ENCODE peak calls at places on chromosome 22, in eight cellular contexts. D, E, S, T, P, R, G and F are unnamed samples.

GRCh38 chr22:40348025-40348658 is 1.8 kb downstream of the ADSL start:
- DNase-seq in D (peak), E (peak), S (peak), T (peak), P (peak), R (no peak), G (no peak), F (peak)

GRCh38 chr22:31337178-31337577 is 9.0 kb downstream of the PATZ1 start:
- DNase-seq in D (no peak), E (no peak), S (peak), T (no peak), P (no peak), R (no peak), G (no peak), F (no peak)

GRCh38 chr22:31852691-31853370 is 91.5 kb upstream of the YWHAH start:
- DNase-seq in D (no peak), E (no peak), S (no peak), T (no peak), P (no peak), R (no peak), G (no peak), F (no peak)

GRCh38 chr22:22046370-22046769 is 63.8 kb upstream of the TOP3B start:
- DNase-seq in D (no peak), E (no peak), S (no peak), T (no peak), P (no peak), R (no peak), G (peak), F (no peak)

GRCh38 chr22:37816543-37817180 is 6.5 kb upstream of the GALR3 start:
- DNase-seq in D (no peak), E (no peak), S (no peak), T (no peak), P (no peak), R (no peak), G (no peak), F (no peak)

GRCh38 chr22:40247976-40248375 is 70.3 kb downstream of the TNRC6B start:
- DNase-seq in D (no peak), E (no peak), S (no peak), T (no peak), P (peak), R (no peak), G (no peak), F (peak)

GRCh38 chr22:44837481-44837880 is 85.1 kb downstream of the ARHGAP8 start:
- DNase-seq in D (no peak), E (peak), S (no peak), T (no peak), P (no peak), R (no peak), G (no peak), F (no peak)

GRCh38 chr22:23913661-23914353 is 19.6 kb downstream of the MIF start:
- DNase-seq in D (peak), E (peak), S (peak), T (peak), P (peak), R (peak), G (peak), F (peak)

GRCh38 chr22:38320605-38321402 is 3.6 kb upstream of the CSNK1E start:
- DNase-seq in D (no peak), E (no peak), S (no peak), T (no peak), P (no peak), R (no peak), G (no peak), F (no peak)

GRCh38 chr22:25159028-25159427 is 40.6 kb upstream of the CRYBB3 start:
- DNase-seq in D (no peak), E (no peak), S (no peak), T (no peak), P (no peak), R (no peak), G (no peak), F (no peak)

GRCh38 chr22:44818727-44819126 is 66.4 kb downstream of the ARHGAP8 start:
- DNase-seq in D (no peak), E (no peak), S (no peak), T (no peak), P (no peak), R (no peak), G (no peak), F (no peak)

GRCh38 chr22:19446603-19447387 is 716 bp downstream of the C22orf39 start:
- DNase-seq in D (peak), E (no peak), S (no peak), T (peak), P (peak), R (no peak), G (no peak), F (peak)

GRCh38 chr22:44870021-44870420 is 117.6 kb downstream of the ARHGAP8 start:
- DNase-seq in D (no peak), E (no peak), S (no peak), T (peak), P (no peak), R (no peak), G (no peak), F (no peak)

GRCh38 chr22:39288135-39288898 is 31.1 kb downstream of the RPL3 start:
- DNase-seq in D (no peak), E (no peak), S (no peak), T (no peak), P (no peak), R (no peak), G (no peak), F (no peak)

GRCh38 chr22:38317995-38318715 is 922 bp upstream of the CSNK1E start:
- DNase-seq in D (peak), E (no peak), S (peak), T (peak), P (peak), R (peak), G (no peak), F (peak)

GRCh38 chr22:36405671-36406070 is 17.9 kb upstream of the MYH9 start:
- DNase-seq in D (no peak), E (no peak), S (peak), T (no peak), P (peak), R (no peak), G (no peak), F (peak)

GRCh38 chr22:20741634-20742581 is 32.0 kb upstream of the SERPIND1 start:
- DNase-seq in D (peak), E (peak), S (no peak), T (peak), P (no peak), R (no peak), G (no peak), F (peak)

GRCh38 chr22:31431950-31432349 is 32.5 kb downstream of the DRG1 start:
- DNase-seq in D (peak), E (no peak), S (no peak), T (no peak), P (no peak), R (no peak), G (no peak), F (no peak)

GRCh38 chr22:30390974-30391691 is 3.9 kb upstream of the RNF215 start:
- DNase-seq in D (peak), E (peak), S (peak), T (peak), P (peak), R (no peak), G (no peak), F (peak)

GRCh38 chr22:32801436-32802290 is at the start of gene TIMP3:
- DNase-seq in D (no peak), E (peak), S (peak), T (peak), P (peak), R (peak), G (peak), F (peak)

GRCh38 chr22:44286673-44287072 is 26.1 kb downstream of the SHISAL1 start:
- DNase-seq in D (no peak), E (no peak), S (no peak), T (no peak), P (no peak), R (no peak), G (no peak), F (no peak)

GRCh38 chr22:40383905-40384304 is 13.5 kb downstream of the SGSM3 start:
- DNase-seq in D (no peak), E (no peak), S (no peak), T (no peak), P (no peak), R (no peak), G (no peak), F (no peak)

GRCh38 chr22:30187726-30188407 is 58.7 kb downstream of the LIF start:
- DNase-seq in D (no peak), E (no peak), S (no peak), T (no peak), P (no peak), R (no peak), G (peak), F (no peak)

GRCh38 chr22:46064236-46064965 is 85.9 kb upstream of the PPARA start:
- DNase-seq in D (no peak), E (peak), S (peak), T (no peak), P (peak), R (peak), G (no peak), F (peak)

GRCh38 chr22:39178206-39179111 is 26.0 kb upstream of the CBX7 start:
- DNase-seq in D (no peak), E (no peak), S (no peak), T (no peak), P (no peak), R (no peak), G (no peak), F (no peak)

GRCh38 chr22:30178180-30179126 is 68.1 kb downstream of the LIF start:
- DNase-seq in D (no peak), E (no peak), S (no peak), T (no peak), P (no peak), R (no peak), G (peak), F (no peak)

GRCh38 chr22:45775062-45775461 is 103.4 kb downstream of the ATXN10 start:
- DNase-seq in D (no peak), E (no peak), S (no peak), T (no peak), P (no peak), R (no peak), G (no peak), F (no peak)

GRCh38 chr22:37973271-37974170 is 10.8 kb downstream of the SOX10 start:
- DNase-seq in D (no peak), E (no peak), S (no peak), T (no peak), P (no peak), R (no peak), G (no peak), F (no peak)

GRCh38 chr22:33811686-33812085 is 108.6 kb downstream of the LARGE1 start:
- DNase-seq in D (no peak), E (no peak), S (no peak), T (no peak), P (no peak), R (peak), G (peak), F (peak)

GRCh38 chr22:19203839-19204238 is 25.3 kb upstream of the SLC25A1 start:
- DNase-seq in D (no peak), E (no peak), S (no peak), T (no peak), P (no peak), R (peak), G (no peak), F (no peak)

GRCh38 chr22:20405931-20406685 is 12.2 kb downstream of the ZNF74 start:
- DNase-seq in D (no peak), E (no peak), S (no peak), T (no peak), P (no peak), R (no peak), G (no peak), F (no peak)

GRCh38 chr22:31144223-31144622 is 3.9 kb upstream of the PLA2G3 start:
- DNase-seq in D (no peak), E (no peak), S (no peak), T (no peak), P (no peak), R (no peak), G (no peak), F (no peak)

GRCh38 chr22:31343235-31344191 is 2.6 kb downstream of the PATZ1 start:
- DNase-seq in D (no peak), E (peak), S (peak), T (no peak), P (peak), R (no peak), G (no peak), F (peak)

GRCh38 chr22:20267441-20268288 is 453 bp downstream of the RTN4R start:
- DNase-seq in D (no peak), E (peak), S (peak), T (peak), P (no peak), R (no peak), G (no peak), F (peak)

GRCh38 chr22:19509923-19510322 is 14.3 kb downstream of the CLDN5 start:
- DNase-seq in D (no peak), E (no peak), S (no peak), T (no peak), P (no peak), R (no peak), G (no peak), F (no peak)

GRCh38 chr22:31945478-31945815 is 1.1 kb downstream of the YWHAH start:
- DNase-seq in D (no peak), E (no peak), S (no peak), T (no peak), P (no peak), R (no peak), G (no peak), F (peak)

GRCh38 chr22:29014773-29015172 is 46.9 kb downstream of the C22orf31 start:
- DNase-seq in D (no peak), E (no peak), S (no peak), T (no peak), P (no peak), R (no peak), G (no peak), F (no peak)
- TF ChIP-seq POLR2AphosphoS5 in D (no peak), E (no peak), S (no peak), T (no peak), P (no peak), R (no peak), G (no peak), F (no peak)

GRCh38 chr22:47174671-47175111 is 412.2 kb downstream of the TBC1D22A start:
- DNase-seq in D (no peak), E (no peak), S (no peak), T (no peak), P (peak), R (peak), G (no peak), F (no peak)

GRCh38 chr22:47175761-47176359 is 413.4 kb downstream of the TBC1D22A start:
- DNase-seq in D (no peak), E (no peak), S (no peak), T (no peak), P (peak), R (peak), G (no peak), F (peak)

GRCh38 chr22:47174096-47174495 is 411.6 kb downstream of the TBC1D22A start:
- DNase-seq in D (no peak), E (no peak), S (no peak), T (no peak), P (peak), R (peak), G (no peak), F (no peak)

GRCh38 chr22:47176573-47177333 is 414.3 kb downstream of the TBC1D22A start:
- DNase-seq in D (no peak), E (no peak), S (no peak), T (no peak), P (peak), R (peak), G (no peak), F (peak)

GRCh38 chr22:47175151-47175760 is 412.8 kb downstream of the TBC1D22A start:
- DNase-seq in D (no peak), E (no peak), S (no peak), T (no peak), P (peak), R (peak), G (no peak), F (peak)
- TF ChIP-seq EP300 in D (no peak), E (no peak), S (no peak), T (no peak), P (no peak), R (no peak), G (no peak), F (no peak)

GRCh38 chr22:35133702-35134395 is 67.9 kb downstream of the ISX start:
- DNase-seq in D (no peak), E (no peak), S (no peak), T (no peak), P (no peak), R (no peak), G (no peak), F (peak)

GRCh38 chr22:35132568-35132967 is 66.6 kb downstream of the ISX start:
- DNase-seq in D (no peak), E (no peak), S (no peak), T (no peak), P (no peak), R (no peak), G (no peak), F (no peak)

GRCh38 chr22:35135165-35135564 is 69.2 kb downstream of the ISX start:
- DNase-seq in D (no peak), E (no peak), S (no peak), T (no peak), P (no peak), R (no peak), G (no peak), F (no peak)

GRCh38 chr22:35131423-35132050 is 65.6 kb downstream of the ISX start:
- DNase-seq in D (no peak), E (no peak), S (no peak), T (peak), P (no peak), R (no peak), G (no peak), F (no peak)

DNA sequence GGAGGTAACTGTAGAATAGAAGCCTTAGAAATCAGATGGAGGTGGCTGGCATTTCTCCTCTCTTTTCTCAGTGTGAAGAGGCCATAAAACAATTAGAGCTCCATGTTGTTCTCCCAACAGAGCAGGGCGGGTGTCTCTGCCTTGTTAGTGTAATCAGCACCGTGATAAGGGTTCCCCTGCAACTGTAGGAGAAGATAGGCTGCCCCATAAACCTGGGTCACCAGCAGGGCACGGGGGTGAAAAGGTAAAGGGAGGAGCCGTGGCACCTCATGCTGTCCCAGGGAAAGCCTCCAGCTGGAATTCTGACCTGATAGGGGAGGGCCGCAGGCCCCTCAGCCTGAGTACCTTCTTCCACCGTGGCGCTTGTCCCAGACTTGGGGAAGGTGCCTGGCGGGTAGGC is 68.7 kb downstream of the ISX start:
- DNase-seq in D (no peak), E (no peak), S (no peak), T (peak), P (no peak), R (no peak), G (no peak), F (peak)
- H3K27ac ChIP-seq in D (no peak), E (no peak), S (no peak), T (no peak), P (no peak), R (no peak), G (no peak), F (peak)

GRCh38 chr22:49793871-49794270 is 33.8 kb downstream of the BRD1 start:
- DNase-seq in D (no peak), E (no peak), S (no peak), T (no peak), P (no peak), R (no peak), G (no peak), F (no peak)
- TF ChIP-seq POLR2AphosphoS5 in D (no peak), E (no peak), S (no peak), T (no peak), P (no peak), R (no peak), G (no peak), F (no peak)

DNA sequence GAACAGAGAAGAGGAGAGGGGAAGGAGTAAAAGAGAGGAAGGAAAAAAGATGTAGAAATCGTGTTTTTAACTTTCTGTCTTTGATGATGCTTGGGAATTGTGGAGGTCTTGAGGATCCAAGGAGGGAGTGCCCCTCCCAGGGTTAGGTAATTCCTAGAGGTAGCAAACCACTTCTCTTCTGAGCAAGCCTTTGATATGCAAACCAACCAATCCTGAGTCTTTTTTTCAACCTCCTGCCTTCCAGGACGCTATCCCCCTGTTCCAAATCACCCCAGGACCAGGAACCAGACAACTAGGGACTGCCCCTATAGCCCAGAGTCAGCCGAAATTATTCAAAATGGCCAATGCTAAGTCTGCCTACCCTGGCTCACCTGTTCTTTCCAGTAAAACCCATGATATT is 236.3 kb downstream of the MIAT start:
- DNase-seq in D (no peak), E (no peak), S (no peak), T (no peak), P (no peak), R (no peak), G (peak), F (no peak)
- TF ChIP-seq EP300 in D (no peak), E (no peak), S (no peak), T (no peak), P (no peak), R (no peak), G (no peak), F (no peak)